ENCODE peak calls at places on chromosome 2, in nine cellular contexts. D, E, S, Y, J, R, M, Q and G are unnamed samples.
A peak's percentile ranks its signal among the peaks of the same experiment; 100 is the strongest.

GRCh38 chr2:217804786-217805678 is 197.8 kb downstream of the TNS1 start:
- DNase-seq in D (peak; percentile 22), E (no peak), S (no peak), Y (no peak), J (no peak), R (no peak), M (no peak), Q (peak; percentile 51), G (peak; percentile 1)

GRCh38 chr2:218645126-218645525 is 14.3 kb downstream of the ZNF142 start:
- DNase-seq in D (no peak), E (no peak), S (no peak), Y (no peak), J (no peak), R (no peak), M (no peak), Q (peak; percentile 52), G (no peak)

GRCh38 chr2:42879116-42879705 is 86.8 kb upstream of the HAAO start:
- DNase-seq in D (no peak), E (no peak), S (no peak), Y (no peak), J (no peak), R (no peak), M (no peak), Q (no peak), G (no peak)

GRCh38 chr2:173248381-173248780 is 106.3 kb upstream of the CDCA7 start:
- DNase-seq in D (no peak), E (no peak), S (no peak), Y (no peak), J (no peak), R (no peak), M (no peak), Q (no peak), G (no peak)

GRCh38 chr2:35410431-35411061 is 945.0 kb upstream of the CRIM1 start:
- DNase-seq in D (peak; percentile 33), E (peak; percentile 37), S (peak; percentile 41), Y (peak; percentile 42), J (peak; percentile 61), R (peak; percentile 32), M (no peak), Q (peak; percentile 33), G (no peak)

GRCh38 chr2:229641676-229642075 is 72.7 kb downstream of the DNER start:
- DNase-seq in D (no peak), E (no peak), S (no peak), Y (no peak), J (no peak), R (no peak), M (no peak), Q (no peak), G (no peak)

GRCh38 chr2:68193144-68193543 is 35.5 kb downstream of the PNO1 start:
- DNase-seq in D (no peak), E (no peak), S (peak; percentile 16), Y (no peak), J (no peak), R (no peak), M (no peak), Q (peak; percentile 32), G (no peak)

GRCh38 chr2:73290049-73290839 is 3.1 kb downstream of the EGR4 start:
- DNase-seq in D (no peak), E (no peak), S (no peak), Y (peak; percentile 30), J (no peak), R (no peak), M (no peak), Q (peak; percentile 25), G (no peak)

GRCh38 chr2:225889452-225889851 is 489.9 kb downstream of the NYAP2 start:
- DNase-seq in D (no peak), E (no peak), S (no peak), Y (no peak), J (no peak), R (peak; percentile 5), M (no peak), Q (peak; percentile 82), G (no peak)

GRCh38 chr2:169366066-169366465 is 3.7 kb upstream of the LRP2 start:
- DNase-seq in D (no peak), E (no peak), S (no peak), Y (no peak), J (no peak), R (no peak), M (no peak), Q (no peak), G (no peak)

GRCh38 chr2:234459401-234460009 is 37.4 kb downstream of the ARL4C start:
- DNase-seq in D (no peak), E (no peak), S (no peak), Y (no peak), J (no peak), R (no peak), M (no peak), Q (no peak), G (peak; percentile 47)

GRCh38 chr2:97868986-97869721 is 126.6 kb downstream of the TMEM131 start:
- DNase-seq in D (peak; percentile 42), E (peak; percentile 93), S (no peak), Y (peak; percentile 39), J (no peak), R (peak; percentile 48), M (peak; percentile 57), Q (peak; percentile 96), G (no peak)

GRCh38 chr2:152278536-152278935 is 56.4 kb upstream of the FMNL2 start:
- DNase-seq in D (no peak), E (no peak), S (no peak), Y (no peak), J (no peak), R (no peak), M (no peak), Q (peak; percentile 51), G (no peak)

GRCh38 chr2:105376789-105377231 is 22.0 kb downstream of the FHL2 start:
- DNase-seq in D (no peak), E (no peak), S (no peak), Y (no peak), J (no peak), R (no peak), M (no peak), Q (peak; percentile 92), G (no peak)

GRCh38 chr2:71559080-71559827 is 105.9 kb downstream of the DYSF start:
- DNase-seq in D (no peak), E (no peak), S (no peak), Y (no peak), J (peak; percentile 16), R (no peak), M (no peak), Q (no peak), G (no peak)

GRCh38 chr2:21363364-21363763 is 239.6 kb downstream of the TDRD15 start:
- DNase-seq in D (no peak), E (no peak), S (no peak), Y (no peak), J (no peak), R (no peak), M (no peak), Q (no peak), G (no peak)

GRCh38 chr2:128233790-128234395 is 84.8 kb downstream of the HS6ST1 start:
- DNase-seq in D (no peak), E (no peak), S (no peak), Y (no peak), J (no peak), R (no peak), M (no peak), Q (no peak), G (no peak)

GRCh38 chr2:11201969-11202368 is 46.7 kb downstream of the SLC66A3 start:
- DNase-seq in D (no peak), E (no peak), S (no peak), Y (no peak), J (no peak), R (no peak), M (no peak), Q (no peak), G (no peak)
- H3K36me3 ChIP-seq in D (peaks cover 50% of the 10 kb centered on the region), E (peaks cover 36% of the 10 kb centered on the region), S (peaks cover 49% of the 10 kb centered on the region), Y (peaks cover 50% of the 10 kb centered on the region), J (peaks cover 71% of the 10 kb centered on the region), R (peaks cover 22% of the 10 kb centered on the region), M (peaks cover 3% of the 10 kb centered on the region), Q (peaks cover 1% of the 10 kb centered on the region), G (peaks cover 4% of the 10 kb centered on the region)

GRCh38 chr2:200662727-200663126 is 76.9 kb downstream of the AOX1 start:
- DNase-seq in D (no peak), E (peak; percentile 61), S (no peak), Y (no peak), J (no peak), R (no peak), M (no peak), Q (peak; percentile 65), G (no peak)
- H3K9me3 ChIP-seq in D (no peaks in the 10 kb centered on the region), E (no peaks in the 10 kb centered on the region), S (no peaks in the 10 kb centered on the region), Y (no peaks in the 10 kb centered on the region), J (no peaks in the 10 kb centered on the region), R (no peaks in the 10 kb centered on the region), M (no peaks in the 10 kb centered on the region), Q (no peaks in the 10 kb centered on the region), G (no peaks in the 10 kb centered on the region)

GRCh38 chr2:159228006-159228655 is 58.4 kb downstream of the WDSUB1 start:
- DNase-seq in D (no peak), E (no peak), S (no peak), Y (no peak), J (no peak), R (no peak), M (no peak), Q (peak; percentile 25), G (no peak)

GRCh38 chr2:159226608-159227007 is 59.9 kb downstream of the WDSUB1 start:
- DNase-seq in D (no peak), E (no peak), S (no peak), Y (no peak), J (no peak), R (no peak), M (no peak), Q (no peak), G (no peak)

GRCh38 chr2:159226059-159226461 is 60.4 kb downstream of the WDSUB1 start:
- DNase-seq in D (no peak), E (no peak), S (peak; percentile 33), Y (no peak), J (no peak), R (no peak), M (peak; percentile 61), Q (peak; percentile 69), G (peak; percentile 9)

GRCh38 chr2:159229476-159230144 is 56.9 kb downstream of the WDSUB1 start:
- DNase-seq in D (no peak), E (no peak), S (no peak), Y (no peak), J (peak; percentile 74), R (no peak), M (peak; percentile 76), Q (no peak), G (no peak)

DNA sequence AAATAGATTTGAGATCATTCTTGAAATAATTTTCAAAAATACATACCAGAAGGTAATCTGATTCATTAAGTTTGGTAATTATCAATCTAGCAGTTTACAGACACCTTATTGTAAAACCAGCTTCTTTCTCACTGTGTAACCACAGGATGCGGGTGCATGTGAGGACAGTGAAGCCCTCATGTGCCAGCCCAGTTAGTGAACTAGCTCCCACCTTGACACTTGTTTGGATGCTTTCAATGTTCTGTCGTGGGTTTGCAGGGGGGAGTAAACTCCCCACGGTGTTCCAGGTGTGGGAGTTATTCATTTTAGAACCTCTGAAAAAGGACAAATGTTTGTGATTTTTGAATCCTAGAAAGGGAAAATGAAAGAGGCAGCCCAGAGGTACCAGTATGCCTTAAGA is 59.0 kb downstream of the WDSUB1 start:
- DNase-seq in D (no peak), E (no peak), S (no peak), Y (no peak), J (no peak), R (no peak), M (no peak), Q (no peak), G (peak; percentile 31)
- H3K36me3 ChIP-seq in D (peaks cover 84% of the 10 kb centered on the region), E (peaks cover 15% of the 10 kb centered on the region), S (no peaks in the 10 kb centered on the region), Y (peaks cover 19% of the 10 kb centered on the region), J (peaks cover 51% of the 10 kb centered on the region), R (peaks cover 21% of the 10 kb centered on the region), M (no peaks in the 10 kb centered on the region), Q (peaks cover 6% of the 10 kb centered on the region), G (no peaks in the 10 kb centered on the region)

GRCh38 chr2:51387235-51387634 is 355.3 kb upstream of the NRXN1 start:
- DNase-seq in D (no peak), E (peak; percentile 6), S (no peak), Y (no peak), J (no peak), R (no peak), M (no peak), Q (peak; percentile 94), G (no peak)
- H3K9me3 ChIP-seq in D (no peaks in the 10 kb centered on the region), E (no peaks in the 10 kb centered on the region), S (no peaks in the 10 kb centered on the region), Y (no peaks in the 10 kb centered on the region), J (no peaks in the 10 kb centered on the region), R (no peaks in the 10 kb centered on the region), M (peaks cover 23% of the 10 kb centered on the region), Q (no peaks in the 10 kb centered on the region), G (no peaks in the 10 kb centered on the region)